ENCODE peak calls at places on chromosomes 3 and 15, in five cellular contexts. Q is HFF-Myc, X is GM12864, Z is tibial nerve, U is uterus. S is an unnamed sample.

GRCh38 chr3:126300761-126301481 is 56.3 kb downstream of the KLF15 start:
- DNase-seq in Z (no peak), X (no peak), Q (no peak), U (peak; percentile 45), S (peak; percentile 49)

GRCh38 chr3:58102976-58103447 is 94.8 kb downstream of the FLNB start:
- DNase-seq in Q (no peak), X (no peak), Z (no peak), U (no peak), S (no peak)

GRCh38 chr3:30342319-30343060 is 263.9 kb upstream of the TGFBR2 start:
- DNase-seq in Q (peak; percentile 86), Z (no peak), X (no peak), U (peak; percentile 75), S (no peak)

GRCh38 chr15:90873998-90874605 is 5.7 kb downstream of the FURIN start:
- DNase-seq in U (no peak), X (no peak), Z (no peak), Q (no peak), S (no peak)

GRCh38 chr3:174440350-174440716 is 418.8 kb upstream of the NAALADL2 start:
- DNase-seq in Z (no peak), Q (peak; percentile 37), X (no peak), U (peak; percentile 42), S (peak; percentile 25)

GRCh38 chr3:16484216-16484615 is 29.3 kb downstream of the RFTN1 start:
- DNase-seq in U (peak; percentile 77), X (no peak), Z (no peak), Q (peak; percentile 81), S (no peak)

GRCh38 chr3:112814256-112814655 is 32.4 kb downstream of the CD200R1L start:
- DNase-seq in X (no peak), Z (no peak), Q (peak; percentile 50), U (peak; percentile 25), S (peak; percentile 43)

GRCh38 chr15:71093089-71094024 is 21.9 kb upstream of the THSD4 start:
- DNase-seq in Z (no peak), X (no peak), U (no peak), Q (peak; percentile 61), S (no peak)

GRCh38 chr3:171525437-171525836 is 65.2 kb upstream of the TNIK start:
- DNase-seq in Z (no peak), X (no peak), Q (no peak), U (no peak), S (no peak)

GRCh38 chr3:194322701-194323174 is 28.4 kb downstream of the CPN2 start:
- DNase-seq in Q (peak; percentile 55), U (no peak), X (no peak), Z (no peak), S (no peak)

GRCh38 chr15:66670698-66671580 is 31.1 kb upstream of the SMAD6 start:
- DNase-seq in U (no peak), Z (no peak), X (no peak), Q (no peak), S (no peak)

GRCh38 chr15:74036271-74037170 is 42.0 kb downstream of the PML start:
- DNase-seq in Q (no peak), Z (peak; percentile 62), X (no peak), U (peak; percentile 83), S (peak; percentile 64)

GRCh38 chr3:126270145-126270811 is 86.9 kb downstream of the KLF15 start:
- DNase-seq in Z (peak; percentile 71), U (peak; percentile 69), X (no peak), Q (no peak), S (peak; percentile 86)

GRCh38 chr15:95284933-95285401 is 1045.5 kb upstream of the NR2F2 start:
- DNase-seq in U (no peak), Q (peak; percentile 71), Z (no peak), X (no peak), S (peak; percentile 24)

GRCh38 chr15:64618569-64618968 is 156.8 kb downstream of the RBPMS2 start:
- DNase-seq in X (no peak), U (no peak), Z (no peak), Q (no peak), S (peak; percentile 19)

GRCh38 chr15:69576035-69576526 is 123.5 kb downstream of the RPLP1 start:
- DNase-seq in Q (no peak), Z (no peak), U (no peak), X (no peak), S (peak; percentile 84)

GRCh38 chr15:71654714-71655174 is 155.6 kb upstream of the NR2E3 start:
- DNase-seq in Q (no peak), X (no peak), U (no peak), Z (no peak), S (no peak)

GRCh38 chr15:89143503-89144162 is 55.4 kb downstream of the ABHD2 start:
- DNase-seq in Q (peak; percentile 76), X (no peak), Z (no peak), U (no peak), S (peak; percentile 39)

GRCh38 chr15:65954289-65954741 is 85.0 kb downstream of the RAB11A start:
- DNase-seq in Q (no peak), X (no peak), U (no peak), Z (no peak), S (no peak)

GRCh38 chr3:17141699-17142098 is 256.9 kb downstream of the PLCL2 start:
- DNase-seq in Z (no peak), Q (no peak), X (no peak), U (no peak), S (no peak)

GRCh38 chr3:105480771-105481170 is 114.1 kb downstream of the ALCAM start:
- DNase-seq in X (no peak), U (no peak), Z (no peak), Q (no peak), S (no peak)

GRCh38 chr15:96728591-96728990 is 398.1 kb downstream of the NR2F2 start:
- DNase-seq in X (no peak), Z (no peak), U (no peak), Q (no peak), S (no peak)

GRCh38 chr3:75692061-75692460 is 27.9 kb downstream of the FRG2C start:
- DNase-seq in Q (no peak), X (no peak), Z (no peak), U (no peak), S (no peak)

GRCh38 chr3:133747373-133747772 is 1.2 kb downstream of the TF start:
- DNase-seq in Z (no peak), U (no peak), X (no peak), Q (no peak), S (no peak)

GRCh38 chr3:128339491-128340012 is 127.1 kb downstream of the DNAJB8 start:
- DNase-seq in U (no peak), Q (no peak), X (no peak), Z (no peak), S (no peak)

GRCh38 chr3:189419022-189419421 is 212.2 kb upstream of the TP63 start:
- DNase-seq in U (no peak), Z (no peak), Q (no peak), X (no peak), S (no peak)

GRCh38 chr15:100849021-100849831 is 30.4 kb upstream of the ALDH1A3 start:
- DNase-seq in U (peak; percentile 55), Q (no peak), Z (no peak), X (no peak), S (peak; percentile 45)

GRCh38 chr15:69590932-69591524 is 138.4 kb downstream of the RPLP1 start:
- DNase-seq in U (no peak), Q (no peak), Z (no peak), X (no peak), S (no peak)

GRCh38 chr3:160052385-160053047 is 63.9 kb downstream of the IL12A start:
- DNase-seq in U (no peak), X (no peak), Q (no peak), Z (no peak), S (no peak)

GRCh38 chr15:39497759-39498565 is 82.9 kb upstream of the THBS1 start:
- DNase-seq in Q (no peak), U (no peak), X (no peak), Z (no peak), S (no peak)

GRCh38 chr3:9806688-9807589 is 3.1 kb upstream of the TTLL3 start:
- DNase-seq in Z (no peak), X (no peak), Q (no peak), U (no peak), S (no peak)

GRCh38 chr3:171980578-171981270 is 58.7 kb upstream of the FNDC3B start:
- DNase-seq in Z (no peak), X (no peak), Q (no peak), U (no peak), S (no peak)

GRCh38 chr15:33320017-33320416 is 9.2 kb downstream of the RYR3 start:
- DNase-seq in Z (no peak), Q (no peak), X (no peak), U (no peak), S (no peak)

GRCh38 chr3:130814691-130815472 is 68.3 kb upstream of the PIK3R4 start:
- DNase-seq in Z (no peak), U (no peak), X (no peak), Q (no peak), S (no peak)

GRCh38 chr3:99544819-99545281 is 93.5 kb upstream of the COL8A1 start:
- DNase-seq in Q (no peak), Z (no peak), X (no peak), U (peak; percentile 42), S (no peak)

GRCh38 chr15:83066034-83066760 is 855 bp downstream of the BTBD1 start:
- DNase-seq in U (no peak), Z (no peak), Q (no peak), X (no peak), S (no peak)